ENCODE peak calls at places on chromosomes 16 and 17, in five cellular contexts. N is uterus; L is GM12878; Z is fibroblast of lung; X is CD8-positive, alpha-beta memory T cell. C is an unnamed sample. For H3K4me1 and H3K9me3, the result is how much of the 10 kb centered on the place peaks cover.

GRCh38 chr17:44360826-44361225 is 2.8 kb downstream of the FAM171A2 start:
- DNase-seq in Z (peak), X (no peak), L (no peak), N (peak), C (peak)

GRCh38 chr17:41939044-41939695 is 8.8 kb downstream of the ODAD4 start:
- DNase-seq in L (no peak), X (no peak), N (no peak), Z (no peak), C (no peak)

GRCh38 chr16:17470871-17471744 is at the start of gene XYLT1:
- DNase-seq in X (peak), L (no peak), N (peak), Z (peak), C (peak)

GRCh38 chr17:48335858-48336500 is 94.0 kb downstream of the SKAP1 start:
- DNase-seq in X (no peak), Z (peak), N (no peak), L (peak), C (no peak)

GRCh38 chr16:66522816-66523590 is 26.9 kb downstream of the TK2 start:
- DNase-seq in Z (no peak), N (no peak), L (no peak), X (no peak), C (no peak)

GRCh38 chr16:84090212-84090611 is 26.5 kb downstream of the MBTPS1 start:
- DNase-seq in L (no peak), X (no peak), Z (no peak), N (no peak), C (no peak)

GRCh38 chr17:39973496-39973895 is 7.1 kb upstream of the PSMD3 start:
- DNase-seq in X (no peak), Z (no peak), N (no peak), L (no peak), C (no peak)

GRCh38 chr17:4407216-4407615 is 26.5 kb upstream of the SPNS3 start:
- DNase-seq in Z (no peak), N (no peak), X (no peak), L (no peak), C (no peak)

GRCh38 chr17:50582741-50583140 is 22.2 kb downstream of the CACNA1G start:
- DNase-seq in Z (no peak), X (no peak), N (no peak), L (no peak), C (no peak)

GRCh38 chr17:305090-305976 is 47.3 kb downstream of the RPH3AL start:
- DNase-seq in N (no peak), X (no peak), Z (no peak), L (no peak), C (no peak)

GRCh38 chr16:26981266-26981938 is 85.3 kb upstream of the C16orf82 start:
- DNase-seq in N (no peak), Z (peak), X (no peak), L (no peak), C (no peak)

GRCh38 chr17:57948555-57949420 is 6.4 kb downstream of the CUEDC1 start:
- DNase-seq in Z (peak), N (no peak), X (no peak), L (no peak), C (no peak)

GRCh38 chr16:75216576-75216975 is 2.2 kb upstream of the CTRB1 start:
- DNase-seq in X (no peak), L (no peak), N (no peak), Z (no peak), C (no peak)

GRCh38 chr17:78641243-78641642 is 64.0 kb upstream of the DNAH17 start:
- DNase-seq in L (no peak), N (no peak), X (no peak), Z (no peak), C (no peak)

GRCh38 chr16:18800674-18801196 is 614 bp downstream of the ARL6IP1 start:
- DNase-seq in X (no peak), Z (peak), N (no peak), L (no peak), C (no peak)
- H3K4me1 ChIP-seq in X (under half), Z (under half), N (under half), L (under half), C (under half)

DNA sequence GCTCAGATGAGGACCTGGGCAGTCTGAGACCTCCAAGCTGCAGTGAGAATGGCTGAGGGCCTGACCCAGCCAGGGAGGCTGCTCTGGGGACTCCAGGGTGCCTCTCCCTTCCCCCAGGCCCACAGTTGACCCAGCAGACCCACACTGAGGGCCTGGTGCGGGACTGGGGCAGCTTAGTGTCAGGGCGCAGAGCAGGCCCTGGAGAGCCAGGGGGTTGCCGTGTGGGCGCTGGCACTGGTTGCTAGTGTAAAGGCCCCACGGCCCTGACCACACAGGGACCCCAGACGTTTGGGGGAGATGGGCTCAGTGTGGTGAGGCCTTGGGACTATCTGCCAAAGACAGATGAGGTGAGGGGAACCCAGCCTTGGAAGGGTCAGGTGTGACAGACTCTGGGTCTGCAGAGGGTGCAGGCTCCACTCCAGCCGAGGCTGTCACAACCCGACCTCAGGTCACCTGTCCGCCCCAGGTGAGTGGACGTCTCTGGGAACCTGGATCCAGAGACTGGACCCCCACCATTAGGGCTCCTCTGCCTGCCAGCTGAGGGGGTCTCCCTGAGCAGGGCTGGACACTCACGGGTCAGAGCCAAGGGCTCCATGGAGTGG is 50.8 kb upstream of the GNG13 start:
- DNase-seq in X (no peak), N (no peak), L (no peak), Z (no peak), C (no peak)
- H3K9me3 ChIP-seq in X (under half), N (under half), L (under half), Z (under half), C (under half)

DNA sequence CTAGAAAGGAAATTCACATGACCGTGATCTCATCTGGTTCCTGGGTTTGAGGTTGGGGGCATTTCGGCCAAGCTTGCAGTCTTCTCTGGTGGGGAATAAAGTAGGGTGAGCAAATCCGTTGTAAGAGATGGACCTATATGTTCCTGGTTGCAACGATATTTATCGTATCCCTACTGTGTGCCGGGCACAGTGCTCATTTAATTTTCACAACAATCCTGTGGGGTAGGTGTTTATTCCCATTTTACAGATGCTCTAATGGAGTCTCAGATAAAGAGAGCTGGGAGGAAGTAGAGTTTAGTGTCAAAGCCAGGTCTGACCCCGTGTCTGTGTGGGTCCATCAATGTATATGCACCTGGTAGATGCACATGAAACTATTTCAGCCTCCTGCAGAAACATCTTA is 9.4 kb downstream of the CMIP start:
- DNase-seq in L (no peak), X (no peak), N (no peak), Z (no peak), C (no peak)
- H3K4me1 ChIP-seq in L (under half), X (under half), N (under half), Z (under half), C (under half)

GRCh38 chr17:26809033-26809432 is 484.9 kb upstream of the WSB1 start:
- DNase-seq in N (no peak), L (peak), X (no peak), Z (peak), C (no peak)

GRCh38 chr17:26807024-26807423 is 486.9 kb upstream of the WSB1 start:
- DNase-seq in Z (no peak), L (no peak), X (no peak), N (no peak), C (no peak)
- H3K9me3 ChIP-seq in Z (under half), L (under half), X (under half), N (under half), C (under half)

GRCh38 chr17:46117117-46117516 is 76.1 kb downstream of the KANSL1 start:
- DNase-seq in N (no peak), X (no peak), L (no peak), Z (no peak), C (no peak)
- H3K4me1 ChIP-seq in N (under half), X (half or more), L (under half), Z (under half), C (under half)

GRCh38 chr16:3408561-3409197 is 7.7 kb downstream of the ZNF174 start:
- DNase-seq in L (no peak), N (no peak), Z (no peak), X (no peak), C (no peak)
- H3K9me3 ChIP-seq in L (under half), N (half or more), Z (under half), X (half or more), C (half or more)

DNA sequence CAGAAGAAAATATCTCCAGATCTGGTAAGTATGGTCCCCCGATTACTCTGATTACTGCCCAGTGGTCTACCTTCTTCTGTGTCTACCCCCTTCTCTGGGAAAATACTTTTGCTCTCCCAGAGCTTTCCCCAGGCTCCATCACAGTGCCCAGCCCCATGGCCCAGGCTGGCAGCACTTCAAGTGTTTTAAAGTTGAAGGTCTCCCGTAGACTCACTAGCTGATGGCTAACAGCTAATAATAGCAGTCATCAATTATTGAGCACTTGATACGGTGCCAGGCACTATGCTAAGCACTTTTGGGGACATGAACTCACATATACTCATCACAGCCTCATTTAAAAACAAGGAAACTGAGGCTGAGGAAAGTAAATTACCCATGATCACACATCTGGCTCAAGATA is 33.4 kb downstream of the DCUN1D3 start:
- DNase-seq in X (no peak), N (no peak), Z (no peak), L (no peak), C (no peak)
- H3K4me1 ChIP-seq in X (under half), N (under half), Z (under half), L (under half), C (under half)

DNA sequence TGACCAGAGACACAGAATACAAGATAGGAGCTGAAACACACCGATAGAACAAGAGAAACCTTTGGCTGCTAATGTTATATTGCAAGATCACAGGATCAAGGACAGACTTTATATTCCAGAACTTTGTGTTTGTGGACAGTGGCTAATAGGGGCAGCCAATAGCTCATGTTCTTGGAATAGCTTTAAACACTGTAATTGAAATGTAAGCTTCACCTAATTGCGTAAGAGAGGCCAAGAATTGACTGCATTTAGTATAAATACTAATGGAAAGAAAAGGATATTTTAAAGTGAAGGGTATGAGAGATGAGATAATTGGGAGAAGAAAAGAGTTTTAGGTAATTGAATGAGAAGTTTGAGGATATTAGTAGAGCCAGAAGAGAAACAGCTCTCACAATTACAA is 758.8 kb downstream of the CDH11 start:
- DNase-seq in Z (no peak), L (no peak), X (no peak), N (no peak), C (no peak)
- H3K9me3 ChIP-seq in Z (under half), L (under half), X (under half), N (under half), C (under half)

GRCh38 chr17:18962494-18962815 is 10.5 kb downstream of the SLC5A10 start:
- DNase-seq in Z (no peak), N (no peak), X (no peak), L (no peak), C (no peak)

GRCh38 chr17:18960241-18960665 is 8.3 kb downstream of the SLC5A10 start:
- DNase-seq in Z (no peak), N (no peak), X (no peak), L (no peak), C (no peak)

GRCh38 chr17:18961634-18962493 is 9.9 kb downstream of the SLC5A10 start:
- DNase-seq in L (no peak), N (no peak), X (no peak), Z (peak), C (no peak)

GRCh38 chr17:18959845-18960240 is 7.9 kb downstream of the SLC5A10 start:
- DNase-seq in L (no peak), X (no peak), N (no peak), Z (no peak), C (no peak)

GRCh38 chr17:18960803-18961511 is 9.0 kb downstream of the SLC5A10 start:
- DNase-seq in X (peak), N (peak), Z (peak), L (peak), C (peak)
- H3K4me1 ChIP-seq in X (under half), N (under half), Z (under half), L (under half), C (under half)

GRCh38 chr17:74139120-74139519 is 64.4 kb upstream of the RPL38 start:
- DNase-seq in L (no peak), N (no peak), Z (no peak), X (no peak), C (no peak)
- H3K9me3 ChIP-seq in L (under half), N (under half), Z (under half), X (under half), C (under half)

C was measured in ovary.